ENCODE peak calls at places on chromosomes 11 and 22, in six cellular contexts. B is stimulated activated CD8-positive, alpha-beta memory T cell treated with anti-CD3 and anti-CD28 coated beads, Interleukin-2, amount 100 ng/mL, for 1 hour; K is SK-N-SH; U is anterior cingulate cortex; M is kidney tubule cell; H is ureter. I is an unnamed sample.

GRCh38 chr11:65187971-65188461 is 6.3 kb downstream of the CAPN1 start:
- DNase-seq in B (no peak), K (no peak), U (no peak), M (no peak), H (no peak), I (no peak)

GRCh38 chr11:130470832-130471706 is 22.6 kb downstream of the ADAMTS15 start:
- DNase-seq in B (no peak), K (no peak), U (no peak), M (no peak), H (peak), I (no peak)

GRCh38 chr22:47597041-47597440 is 834.6 kb downstream of the TBC1D22A start:
- DNase-seq in B (no peak), K (no peak), U (no peak), M (no peak), H (peak), I (no peak)

GRCh38 chr11:31806186-31806943 is 4.8 kb downstream of the PAX6 start:
- DNase-seq in B (no peak), K (no peak), U (no peak), M (no peak), H (no peak), I (no peak)

GRCh38 chr22:24474221-24474620 is 20.9 kb upstream of the UPB1 start:
- DNase-seq in B (no peak), K (no peak), U (no peak), M (peak), H (no peak), I (no peak)

GRCh38 chr11:62005231-62005661 is 37.8 kb upstream of the FTH1 start:
- DNase-seq in B (no peak), K (no peak), U (peak), M (no peak), H (no peak), I (peak)

GRCh38 chr22:46073683-46074504 is 76.4 kb upstream of the PPARA start:
- DNase-seq in B (no peak), K (no peak), U (no peak), M (no peak), H (no peak), I (peak)

GRCh38 chr22:17436981-17437410 is 67.7 kb downstream of the CECR2 start:
- DNase-seq in B (no peak), K (no peak), U (peak), M (no peak), H (no peak), I (peak)

GRCh38 chr11:6705905-6706535 is 22.9 kb upstream of the MRPL17 start:
- DNase-seq in B (no peak), K (peak), U (no peak), M (peak), H (peak), I (no peak)

GRCh38 chr11:69210660-69211035 is 54.9 kb downstream of the SMIM38 start:
- DNase-seq in B (no peak), K (no peak), U (no peak), M (no peak), H (no peak), I (no peak)

I was measured in dorsolateral prefrontal cortex.